ENCODE peak calls at places on chromosomes 5 and 9, in four cellular contexts. I, Q, K and Y are unnamed samples.
A peak's percentile ranks its signal among the peaks of the same experiment; 100 is the strongest.

GRCh38 chr5:180439911-180440769 is 54.0 kb upstream of the CNOT6 start:
- DNase-seq in I (no peak), Q (peak; percentile 73), K (no peak), Y (no peak)

GRCh38 chr5:24566933-24567332 is 77.8 kb downstream of the CDH10 start:
- DNase-seq in I (no peak), Q (no peak), K (no peak), Y (no peak)

GRCh38 chr5:149680810-149681221 is 49.3 kb upstream of the PPARGC1B start:
- DNase-seq in I (no peak), Q (no peak), K (no peak), Y (peak; percentile 84)

GRCh38 chr5:132475939-132476852 is 14.4 kb downstream of the IRF1 start:
- DNase-seq in I (no peak), Q (no peak), K (peak; percentile 83), Y (no peak)

GRCh38 chr5:163385276-163385675 is 52.1 kb upstream of the CCNG1 start:
- DNase-seq in I (no peak), Q (no peak), K (no peak), Y (no peak)

GRCh38 chr5:40360685-40361084 is 319.0 kb upstream of the PTGER4 start:
- DNase-seq in I (no peak), Q (no peak), K (no peak), Y (no peak)

GRCh38 chr5:28810751-28811136 is 1772.4 kb upstream of the CDH9 start:
- DNase-seq in I (peak; percentile 41), Q (no peak), K (peak; percentile 1), Y (no peak)

GRCh38 chr5:163943546-163943945 is 438.1 kb downstream of the MAT2B start:
- DNase-seq in I (no peak), Q (no peak), K (no peak), Y (no peak)

GRCh38 chr5:91433861-91434260 is 50.7 kb upstream of the ARRDC3 start:
- DNase-seq in I (no peak), Q (no peak), K (no peak), Y (no peak)

GRCh38 chr5:110872200-110872599 is 133.4 kb downstream of the SLC25A46 start:
- DNase-seq in I (no peak), Q (no peak), K (no peak), Y (no peak)

GRCh38 chr9:77729177-77729576 is 81.1 kb upstream of the GNA14 start:
- DNase-seq in I (no peak), Q (no peak), K (no peak), Y (no peak)

GRCh38 chr9:127979015-127979332 is 1.8 kb downstream of the EEIG1 start:
- DNase-seq in I (no peak), Q (no peak), K (no peak), Y (no peak)

GRCh38 chr9:82613516-82613915 is 449.4 kb downstream of the RASEF start:
- DNase-seq in I (no peak), Q (no peak), K (no peak), Y (no peak)

GRCh38 chr5:95845401-95845800 is 22.9 kb upstream of the GLRX start:
- DNase-seq in I (no peak), Q (no peak), K (no peak), Y (no peak)

GRCh38 chr5:77129386-77129785 is 42.3 kb upstream of the ZBED3 start:
- DNase-seq in I (no peak), Q (peak; percentile 74), K (peak; percentile 21), Y (no peak)

GRCh38 chr5:97929383-97929782 is 746.3 kb upstream of the RIOK2 start:
- DNase-seq in I (no peak), Q (no peak), K (no peak), Y (no peak)

GRCh38 chr9:137339606-137340462 is 37.8 kb upstream of the NRARP start:
- DNase-seq in I (no peak), Q (no peak), K (no peak), Y (no peak)

GRCh38 chr5:2995035-2995434 is 243.6 kb upstream of the IRX2 start:
- DNase-seq in I (no peak), Q (no peak), K (no peak), Y (no peak)

GRCh38 chr5:152124413-152125082 is 199.9 kb upstream of the GLRA1 start:
- DNase-seq in I (no peak), Q (no peak), K (no peak), Y (no peak)

GRCh38 chr9:129006328-129007034 is 21.6 kb downstream of the SH3GLB2 start:
- DNase-seq in I (peak; percentile 83), Q (peak; percentile 74), K (peak; percentile 67), Y (no peak)

GRCh38 chr9:135255843-135256567 is 168.5 kb downstream of the OLFM1 start:
- DNase-seq in I (no peak), Q (no peak), K (no peak), Y (no peak)

GRCh38 chr5:121780406-121780805 is 71.3 kb upstream of the FTMT start:
- DNase-seq in I (no peak), Q (no peak), K (no peak), Y (no peak)

GRCh38 chr5:173802670-173803165 is 85.4 kb upstream of the CPEB4 start:
- DNase-seq in I (no peak), Q (no peak), K (peak; percentile 95), Y (no peak)

GRCh38 chr5:116862632-116863455 is 288.2 kb upstream of the SEMA6A start:
- DNase-seq in I (no peak), Q (no peak), K (peak; percentile 99), Y (no peak)

GRCh38 chr9:12702160-12702758 is 9.1 kb downstream of the TYRP1 start:
- DNase-seq in I (no peak), Q (no peak), K (peak; percentile 3), Y (no peak)

GRCh38 chr9:130264414-130265350 is 878 bp upstream of the HMCN2 start:
- DNase-seq in I (no peak), Q (no peak), K (no peak), Y (no peak)

GRCh38 chr5:145429170-145429569 is 406.0 kb downstream of the PRELID2 start:
- DNase-seq in I (no peak), Q (no peak), K (no peak), Y (no peak)

GRCh38 chr5:142869883-142870282 is 99.7 kb downstream of the ARHGAP26 start:
- DNase-seq in I (no peak), Q (no peak), K (no peak), Y (no peak)

GRCh38 chr5:143302344-143302743 is 101.1 kb downstream of the NR3C1 start:
- DNase-seq in I (no peak), Q (no peak), K (no peak), Y (no peak)

GRCh38 chr9:83794051-83794450 is 23.5 kb downstream of the GKAP1 start:
- DNase-seq in I (no peak), Q (no peak), K (no peak), Y (no peak)

GRCh38 chr9:105877719-105878118 is 183.4 kb downstream of the TMEM38B start:
- DNase-seq in I (no peak), Q (no peak), K (no peak), Y (peak; percentile 9)

GRCh38 chr9:129427113-129427512 is 193.8 kb downstream of the C9orf50 start:
- DNase-seq in I (no peak), Q (no peak), K (no peak), Y (no peak)

GRCh38 chr9:128004011-128004604 is 23.3 kb upstream of the EEIG1 start:
- DNase-seq in I (peak; percentile 61), Q (no peak), K (no peak), Y (no peak)

GRCh38 chr5:65926893-65927292 is 518 bp downstream of the ERBIN start:
- DNase-seq in I (peak; percentile 14), Q (no peak), K (no peak), Y (no peak)

GRCh38 chr9:91255327-91255726 is 106.4 kb downstream of the AUH start:
- DNase-seq in I (no peak), Q (no peak), K (no peak), Y (no peak)
- TF ChIP-seq BRCA1 in I (no peak), Q (no peak), K (no peak), Y (no peak)

GRCh38 chr5:120610145-120610544 is 146.0 kb downstream of the PRR16 start:
- DNase-seq in I (no peak), Q (no peak), K (no peak), Y (no peak)

GRCh38 chr5:120614512-120614911 is 150.4 kb downstream of the PRR16 start:
- DNase-seq in I (no peak), Q (no peak), K (no peak), Y (no peak)

GRCh38 chr5:120609570-120609969 is 145.5 kb downstream of the PRR16 start:
- DNase-seq in I (no peak), Q (no peak), K (no peak), Y (no peak)

GRCh38 chr5:120615967-120616645 is 152.0 kb downstream of the PRR16 start:
- DNase-seq in I (no peak), Q (no peak), K (no peak), Y (no peak)

GRCh38 chr5:120613729-120614128 is 149.6 kb downstream of the PRR16 start:
- DNase-seq in I (no peak), Q (no peak), K (no peak), Y (no peak)
- TF ChIP-seq BRCA1 in I (no peak), Q (no peak), K (no peak), Y (no peak)

GRCh38 chr5:140951636-140952035 is 14.6 kb upstream of the PCDHAC2 start:
- DNase-seq in I (no peak), Q (no peak), K (peak; percentile 5), Y (no peak)

DNA sequence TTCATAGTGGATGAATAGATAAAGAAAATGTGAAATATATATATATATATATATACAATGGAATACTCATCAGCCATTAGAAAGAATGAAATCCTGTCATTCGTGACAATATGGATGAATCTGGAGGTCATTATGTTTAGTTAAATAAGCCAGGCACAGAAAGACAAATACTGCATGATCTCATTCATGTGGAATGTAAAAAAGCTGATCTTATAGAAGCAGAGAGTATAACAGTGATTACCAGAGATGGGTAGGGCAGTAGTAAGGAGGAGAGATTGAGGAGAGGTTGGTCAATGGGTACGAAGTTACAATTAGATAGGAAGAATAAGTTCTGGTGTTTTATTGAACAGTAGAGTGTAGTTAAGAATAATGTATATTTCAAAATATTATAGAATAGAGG is 19.7 kb upstream of the PCDHAC2 start:
- DNase-seq in I (no peak), Q (no peak), K (no peak), Y (no peak)
- TF ChIP-seq BRCA1 in I (no peak), Q (no peak), K (no peak), Y (no peak)

GRCh38 chr5:60369391-60369790 is 330.6 kb downstream of the DEPDC1B start:
- DNase-seq in I (no peak), Q (no peak), K (no peak), Y (no peak)

GRCh38 chr5:60370508-60370907 is 329.5 kb downstream of the DEPDC1B start:
- DNase-seq in I (no peak), Q (no peak), K (no peak), Y (no peak)

GRCh38 chr5:60366489-60366888 is 333.5 kb downstream of the DEPDC1B start:
- DNase-seq in I (no peak), Q (no peak), K (no peak), Y (no peak)

GRCh38 chr5:60371065-60371464 is 328.9 kb downstream of the DEPDC1B start:
- DNase-seq in I (no peak), Q (no peak), K (no peak), Y (no peak)

DNA sequence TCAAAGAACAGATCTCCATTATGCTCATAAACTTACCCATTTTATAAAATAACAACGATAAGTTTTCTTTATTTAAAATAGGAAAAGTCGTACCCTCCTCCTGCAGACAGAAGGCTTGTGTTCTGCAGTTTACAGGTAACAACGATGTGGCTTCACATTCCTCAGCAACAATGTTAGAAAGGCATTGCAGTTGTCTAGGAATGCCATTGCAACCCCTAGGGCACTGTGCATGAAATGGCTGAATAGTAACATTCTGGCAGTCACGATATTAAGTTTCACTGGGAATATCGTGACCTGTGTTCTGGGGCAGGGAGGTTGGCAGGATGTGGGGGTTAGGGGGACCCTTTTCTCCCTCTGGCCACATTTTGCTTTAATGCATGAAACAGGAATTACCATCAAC is 331.9 kb downstream of the DEPDC1B start:
- DNase-seq in I (no peak), Q (no peak), K (no peak), Y (no peak)
- TF ChIP-seq BRCA1 in I (no peak), Q (no peak), K (no peak), Y (no peak)